ENCODE peak calls at places on chromosomes 2 and 18, in four cellular contexts. One of them, this sample, is unnamed.

GRCh38 chr2:113818382-113818951 is 62.0 kb upstream of the SLC35F5 start:
- DNase-seq in HTR-8/SVneo: peak; percentile 91
- DNase-seq in astrocyte of the cerebellum: peak; percentile 98
- DNase-seq in LoVo: peak; percentile 90
- DNase-seq in this sample: no peak

GRCh38 chr2:29398384-29399237 is 283.4 kb downstream of the CLIP4 start:
- DNase-seq in HTR-8/SVneo: no peak
- DNase-seq in astrocyte of the cerebellum: no peak
- DNase-seq in LoVo: peak; percentile 12
- DNase-seq in this sample: no peak

GRCh38 chr2:174339971-174340399 is 5.2 kb downstream of the SP9 start:
- DNase-seq in HTR-8/SVneo: no peak
- DNase-seq in astrocyte of the cerebellum: no peak
- DNase-seq in LoVo: no peak
- DNase-seq in this sample: no peak

GRCh38 chr2:33142874-33143273 is 196.1 kb downstream of the LTBP1 start:
- DNase-seq in HTR-8/SVneo: no peak
- DNase-seq in astrocyte of the cerebellum: no peak
- DNase-seq in LoVo: no peak
- DNase-seq in this sample: no peak

GRCh38 chr2:56185582-56186046 is 1.8 kb downstream of the CCDC85A start:
- DNase-seq in HTR-8/SVneo: peak; percentile 60
- DNase-seq in astrocyte of the cerebellum: no peak
- DNase-seq in LoVo: peak; percentile 32
- DNase-seq in this sample: no peak

GRCh38 chr18:564708-565561 is 15.2 kb upstream of the CETN1 start:
- DNase-seq in HTR-8/SVneo: no peak
- DNase-seq in astrocyte of the cerebellum: no peak
- DNase-seq in LoVo: no peak
- DNase-seq in this sample: no peak

GRCh38 chr18:50189160-50189559 is 5.8 kb downstream of the MYO5B start:
- DNase-seq in HTR-8/SVneo: no peak
- DNase-seq in astrocyte of the cerebellum: no peak
- DNase-seq in LoVo: no peak
- DNase-seq in this sample: no peak

GRCh38 chr2:163347982-163348842 is 387.6 kb downstream of the FIGN start:
- DNase-seq in HTR-8/SVneo: peak; percentile 80
- DNase-seq in astrocyte of the cerebellum: peak; percentile 38
- DNase-seq in LoVo: no peak
- DNase-seq in this sample: peak; percentile 77

GRCh38 chr2:182186132-182186735 is 200.6 kb downstream of the PPP1R1C start:
- DNase-seq in HTR-8/SVneo: peak; percentile 12
- DNase-seq in astrocyte of the cerebellum: peak; percentile 36
- DNase-seq in LoVo: peak; percentile 53
- DNase-seq in this sample: no peak

GRCh38 chr18:78587096-78587495 is 392.5 kb upstream of the SALL3 start:
- DNase-seq in HTR-8/SVneo: no peak
- DNase-seq in astrocyte of the cerebellum: no peak
- DNase-seq in LoVo: no peak
- DNase-seq in this sample: no peak

GRCh38 chr2:202017940-202018339 is 15.7 kb upstream of the FZD7 start:
- DNase-seq in HTR-8/SVneo: no peak
- DNase-seq in astrocyte of the cerebellum: no peak
- DNase-seq in LoVo: no peak
- DNase-seq in this sample: no peak

GRCh38 chr2:171225302-171225980 is 64.7 kb upstream of the TLK1 start:
- DNase-seq in HTR-8/SVneo: peak; percentile 27
- DNase-seq in astrocyte of the cerebellum: peak; percentile 76
- DNase-seq in LoVo: peak; percentile 82
- DNase-seq in this sample: no peak

GRCh38 chr2:84880645-84881521 is at the start of gene TRABD2A:
- DNase-seq in HTR-8/SVneo: no peak
- DNase-seq in astrocyte of the cerebellum: no peak
- DNase-seq in LoVo: peak; percentile 56
- DNase-seq in this sample: no peak

GRCh38 chr2:205323929-205324328 is 358.4 kb upstream of the NRP2 start:
- DNase-seq in HTR-8/SVneo: no peak
- DNase-seq in astrocyte of the cerebellum: no peak
- DNase-seq in LoVo: no peak
- DNase-seq in this sample: no peak

GRCh38 chr2:165003443-165004130 is 48.3 kb upstream of the SLC38A11 start:
- DNase-seq in HTR-8/SVneo: no peak
- DNase-seq in astrocyte of the cerebellum: no peak
- DNase-seq in LoVo: no peak
- DNase-seq in this sample: no peak

GRCh38 chr2:130744287-130745117 is 10.8 kb upstream of the AMER3 start:
- DNase-seq in HTR-8/SVneo: no peak
- DNase-seq in astrocyte of the cerebellum: no peak
- DNase-seq in LoVo: no peak
- DNase-seq in this sample: no peak

GRCh38 chr2:75656563-75656962 is 10.0 kb downstream of the MRPL19 start:
- DNase-seq in HTR-8/SVneo: no peak
- DNase-seq in astrocyte of the cerebellum: no peak
- DNase-seq in LoVo: no peak
- DNase-seq in this sample: no peak

GRCh38 chr2:239283288-239283945 is 117.4 kb downstream of the HDAC4 start:
- DNase-seq in HTR-8/SVneo: no peak
- DNase-seq in astrocyte of the cerebellum: no peak
- DNase-seq in LoVo: no peak
- DNase-seq in this sample: no peak

GRCh38 chr2:98334439-98335078 is 11.7 kb upstream of the CNGA3 start:
- DNase-seq in HTR-8/SVneo: peak; percentile 45
- DNase-seq in astrocyte of the cerebellum: peak; percentile 63
- DNase-seq in LoVo: no peak
- DNase-seq in this sample: no peak

GRCh38 chr2:68769586-68770270 is 35.1 kb downstream of the ARHGAP25 start:
- DNase-seq in HTR-8/SVneo: no peak
- DNase-seq in astrocyte of the cerebellum: no peak
- DNase-seq in LoVo: no peak
- DNase-seq in this sample: no peak

GRCh38 chr2:29064746-29065478 is 9.4 kb downstream of the PCARE start:
- DNase-seq in HTR-8/SVneo: no peak
- DNase-seq in astrocyte of the cerebellum: no peak
- DNase-seq in LoVo: no peak
- DNase-seq in this sample: no peak

GRCh38 chr2:95264626-95265025 is 9.6 kb upstream of the PROM2 start:
- DNase-seq in HTR-8/SVneo: no peak
- DNase-seq in astrocyte of the cerebellum: no peak
- DNase-seq in LoVo: no peak
- DNase-seq in this sample: no peak

This sample was measured in mesothelial cell of epicardium.